ENCODE peak calls at places on chromosomes 11 and 22, in six cellular contexts. G, Q, Y, F, L and C are unnamed samples.

GRCh38 chr11:117816846-117817212 is 7.7 kb downstream of the FXYD2 start:
- DNase-seq in L (no peak), Y (no peak), G (no peak), F (no peak), Q (peak; percentile 85), C (no peak)

GRCh38 chr11:13114566-13115465 is 105.7 kb downstream of the RASSF10 start:
- DNase-seq in Y (no peak), L (no peak), F (no peak), Q (no peak), G (peak; percentile 44), C (no peak)

GRCh38 chr22:21693333-21693998 is 27.7 kb downstream of the PPIL2 start:
- DNase-seq in F (no peak), Q (no peak), Y (no peak), G (no peak), L (no peak), C (no peak)

GRCh38 chr22:45804319-45804985 is 132.8 kb downstream of the ATXN10 start:
- DNase-seq in L (no peak), F (no peak), Q (no peak), Y (no peak), G (no peak), C (no peak)

GRCh38 chr22:50700387-50701075 is 27.9 kb downstream of the SHANK3 start:
- DNase-seq in G (no peak), L (no peak), Y (peak; percentile 63), Q (peak; percentile 54), F (no peak), C (no peak)

GRCh38 chr22:50247748-50248147 is 2.9 kb upstream of the TUBGCP6 start:
- DNase-seq in F (no peak), G (peak; percentile 67), Q (peak; percentile 84), Y (no peak), L (no peak), C (no peak)

GRCh38 chr11:120027546-120028180 is 110.2 kb downstream of the TRIM29 start:
- DNase-seq in L (no peak), G (no peak), Q (no peak), Y (no peak), F (no peak), C (no peak)

GRCh38 chr22:46508391-46508999 is 28.9 kb downstream of the CELSR1 start:
- DNase-seq in F (no peak), L (no peak), Q (peak; percentile 69), Y (no peak), G (no peak), C (no peak)

GRCh38 chr11:68498313-68498712 is 37.8 kb downstream of the PPP6R3 start:
- DNase-seq in F (no peak), L (no peak), Y (no peak), G (no peak), Q (no peak), C (no peak)

GRCh38 chr11:8363924-8364323 is 100.2 kb upstream of the LMO1 start:
- DNase-seq in Q (no peak), G (no peak), L (no peak), Y (no peak), F (no peak), C (no peak)

GRCh38 chr11:115267871-115268270 is 236.3 kb downstream of the CADM1 start:
- DNase-seq in Y (no peak), Q (no peak), G (no peak), F (no peak), L (no peak), C (no peak)

GRCh38 chr11:120120805-120121335 is 17.0 kb downstream of the TRIM29 start:
- DNase-seq in Q (no peak), L (no peak), Y (no peak), F (no peak), G (no peak), C (no peak)

GRCh38 chr11:63979426-63979825 is 5.0 kb downstream of the COX8A start:
- DNase-seq in F (no peak), Q (no peak), Y (no peak), L (no peak), G (no peak), C (no peak)

GRCh38 chr11:63978551-63979235 is 4.3 kb downstream of the COX8A start:
- DNase-seq in L (no peak), Y (no peak), G (no peak), F (no peak), Q (no peak), C (no peak)

GRCh38 chr11:63970902-63971301 is 3.5 kb upstream of the COX8A start:
- DNase-seq in L (no peak), G (no peak), Y (no peak), Q (no peak), F (no peak), C (no peak)

GRCh38 chr11:63974259-63975143 is at the start of gene COX8A:
- DNase-seq in Y (peak; percentile 99), F (peak; percentile 99), L (peak; percentile 100), Q (peak; percentile 99), G (peak; percentile 91), C (peak; percentile 99)
- TF ChIP-seq CTCF in Y (no peak), F (peak; percentile 21), L (peak; percentile 28), Q (no peak), G (no peak), C (peak; percentile 27)

GRCh38 chr11:29328961-29329441 is 687.8 kb downstream of the KCNA4 start:
- DNase-seq in L (peak; percentile 92), Q (no peak), Y (no peak), G (no peak), F (peak; percentile 70), C (peak; percentile 44)
- TF ChIP-seq CTCF in L (peak; percentile 82), Q (peak; percentile 44), Y (no peak), G (peak; percentile 55), F (peak; percentile 83), C (peak; percentile 76)

GRCh38 chr11:125750629-125751028 is 4.5 kb downstream of the PATE1 start:
- DNase-seq in Y (no peak), Q (no peak), F (no peak), L (no peak), G (no peak), C (no peak)
- TF ChIP-seq CTCF in Y (no peak), Q (no peak), F (peak; percentile 2), L (no peak), G (no peak), C (no peak)

GRCh38 chr22:19756288-19757128 is 4.1 kb upstream of the TBX1 start:
- DNase-seq in F (no peak), L (peak; percentile 48), G (peak; percentile 65), Y (no peak), Q (no peak), C (no peak)
- TF ChIP-seq CTCF in F (peak; percentile 40), L (peak; percentile 75), G (peak; percentile 22), Y (peak; percentile 21), Q (peak; percentile 20), C (peak; percentile 40)

GRCh38 chr11:46386674-46387073 is 4.9 kb downstream of the CHRM4 start:
- DNase-seq in L (peak; percentile 67), Q (no peak), Y (no peak), F (no peak), G (no peak), C (no peak)
- TF ChIP-seq CTCF in L (no peak), Q (no peak), Y (no peak), F (no peak), G (no peak), C (no peak)

GRCh38 chr11:27701262-27702105 is 1.2 kb upstream of the BDNF start:
- DNase-seq in G (peak; percentile 65), Y (no peak), L (no peak), F (no peak), Q (no peak), C (peak; percentile 63)
- TF ChIP-seq CTCF in G (no peak), Y (no peak), L (peak; percentile 18), F (peak; percentile 48), Q (no peak), C (peak; percentile 37)

GRCh38 chr11:58784995-58785394 is 53.3 kb upstream of the GLYAT start:
- DNase-seq in Y (no peak), Q (no peak), G (no peak), F (no peak), L (no peak), C (no peak)
- TF ChIP-seq CTCF in Y (no peak), Q (no peak), G (no peak), F (no peak), L (peak; percentile 22), C (no peak)